ENCODE peak calls at places on chromosomes 16 and 17, in five cellular contexts. X is A549, Z is ovary, I is SK-N-SH, M is HepG2. V is an unnamed sample.
A peak's percentile ranks its signal among the peaks of the same experiment; 100 is the strongest.

GRCh38 chr17:78399693-78400144 is 21.3 kb downstream of the PGS1 start:
- DNase-seq in X (no peak), Z (no peak), I (no peak), M (peak; percentile 91), V (no peak)

GRCh38 chr16:84138824-84139627 is 6.0 kb downstream of the HSDL1 start:
- DNase-seq in X (no peak), Z (no peak), I (no peak), M (peak; percentile 97), V (peak; percentile 37)

GRCh38 chr17:9948967-9949366 is 43.9 kb upstream of the RCVRN start:
- DNase-seq in X (no peak), Z (no peak), I (no peak), M (no peak), V (no peak)

GRCh38 chr17:12995106-12995895 is 22.5 kb downstream of the ELAC2 start:
- DNase-seq in X (no peak), Z (no peak), I (no peak), M (no peak), V (no peak)

GRCh38 chr16:3769013-3769412 is 51.7 kb upstream of the TRAP1 start:
- DNase-seq in X (no peak), Z (no peak), I (no peak), M (no peak), V (no peak)

GRCh38 chr17:66301864-66302741 is at the start of gene PRKCA:
- DNase-seq in X (peak; percentile 73), Z (peak; percentile 82), I (peak; percentile 96), M (peak; percentile 54), V (peak; percentile 81)

GRCh38 chr17:73090396-73091202 is 1.9 kb downstream of the SLC39A11 start:
- DNase-seq in X (no peak), Z (no peak), I (no peak), M (peak; percentile 94), V (no peak)

GRCh38 chr17:2551493-2551892 is 39.8 kb upstream of the METTL16 start:
- DNase-seq in X (no peak), Z (no peak), I (no peak), M (no peak), V (no peak)

GRCh38 chr16:74309789-74310781 is 13.5 kb downstream of the PSMD7 start:
- DNase-seq in X (peak; percentile 57), Z (no peak), I (peak; percentile 66), M (peak; percentile 62), V (no peak)

GRCh38 chr16:2385441-2385840 is 43.8 kb upstream of the CCNF start:
- DNase-seq in X (no peak), Z (no peak), I (no peak), M (no peak), V (no peak)

GRCh38 chr16:67718668-67719047 is 458 bp downstream of the GFOD2 start:
- DNase-seq in X (no peak), Z (no peak), I (no peak), M (no peak), V (no peak)

GRCh38 chr16:11392041-11392581 is 46.9 kb downstream of the RMI2 start:
- DNase-seq in X (no peak), Z (no peak), I (peak; percentile 53), M (no peak), V (no peak)
- H3K27ac ChIP-seq in X (no peak overlapping the region), Z (no peak overlapping the region), I (no peak overlapping the region), M (no peak overlapping the region), V (no peak overlapping the region)

DNA sequence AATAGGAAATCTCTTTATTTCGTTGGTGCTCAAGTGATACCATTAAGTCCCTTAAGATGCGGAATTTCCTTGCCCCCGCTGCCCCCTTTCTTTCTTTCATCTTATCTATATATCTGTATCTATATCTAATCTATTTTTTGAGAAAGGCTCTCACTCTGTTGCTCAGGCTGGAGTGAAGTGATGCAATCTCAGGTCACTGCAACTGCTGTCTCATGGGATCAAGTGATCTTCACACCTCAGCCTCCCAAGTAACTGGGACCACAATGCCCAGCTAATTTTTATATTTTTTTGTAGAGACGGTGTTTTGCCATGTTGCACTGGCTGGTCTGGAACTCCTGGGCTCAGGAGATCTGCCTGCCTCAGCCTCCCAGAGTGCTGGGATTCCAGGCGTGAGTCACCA is 693.5 kb downstream of the WWOX start:
- DNase-seq in X (no peak), Z (no peak), I (no peak), M (no peak), V (no peak)
- H3K9me3 ChIP-seq in X (no peaks in the 10 kb centered on the region), Z (no peaks in the 10 kb centered on the region), I (peaks cover 3% of the 10 kb centered on the region), M (no peaks in the 10 kb centered on the region), V (no peaks in the 10 kb centered on the region)

GRCh38 chr16:86137359-86137758 is 238.4 kb downstream of the IRF8 start:
- DNase-seq in X (no peak), Z (no peak), I (no peak), M (no peak), V (no peak)
- TF ChIP-seq EP300 in X (no peak), Z (no peak), I (no peak), M (no peak), V (no peak)

GRCh38 chr17:57722704-57723043 is 22.4 kb downstream of the CCDC182 start:
- DNase-seq in X (no peak), Z (no peak), I (no peak), M (no peak), V (no peak)

GRCh38 chr17:57726213-57726612 is 18.9 kb downstream of the CCDC182 start:
- DNase-seq in X (no peak), Z (no peak), I (no peak), M (no peak), V (no peak)

GRCh38 chr17:57723427-57724037 is 21.6 kb downstream of the CCDC182 start:
- DNase-seq in X (no peak), Z (no peak), I (no peak), M (no peak), V (no peak)

GRCh38 chr17:57724729-57725125 is 20.4 kb downstream of the CCDC182 start:
- DNase-seq in X (no peak), Z (no peak), I (no peak), M (no peak), V (no peak)

DNA sequence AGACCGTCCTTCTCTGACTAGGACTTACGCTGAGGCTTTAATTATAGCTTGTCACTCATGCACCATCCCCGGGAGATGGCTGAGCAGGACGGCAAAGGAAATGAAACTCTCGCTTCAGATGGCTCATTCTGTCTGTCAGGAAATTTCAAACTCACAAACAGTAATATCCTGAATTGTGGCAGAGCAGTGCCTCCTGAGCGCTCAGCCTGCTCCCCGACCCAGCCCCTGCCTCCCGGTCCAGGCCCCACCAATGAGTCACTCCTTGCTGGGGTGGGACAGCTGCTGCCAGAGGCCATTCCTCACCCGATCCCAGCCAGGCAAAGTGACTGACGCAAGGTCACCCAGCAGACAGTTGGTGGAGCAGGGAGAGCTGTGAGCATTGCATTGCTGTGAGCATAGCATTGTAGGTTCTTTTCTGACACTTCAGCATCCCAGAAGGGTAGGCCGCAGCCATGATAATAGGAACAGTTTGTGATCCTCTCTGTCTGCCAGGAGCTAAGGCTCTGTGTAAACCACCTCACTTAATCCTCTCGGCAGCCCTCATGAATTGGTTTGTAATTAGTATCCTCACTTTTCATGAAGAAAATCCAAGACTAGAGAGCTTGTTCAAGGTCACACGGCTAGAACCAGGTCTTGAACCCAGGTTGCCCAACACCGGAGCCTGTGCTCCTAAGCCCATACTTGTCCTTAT is 20.9 kb downstream of the CCDC182 start:
- DNase-seq in X (no peak), Z (no peak), I (no peak), M (no peak), V (no peak)
- H3K27ac ChIP-seq in X (no peak overlapping the region), Z (no peak overlapping the region), I (no peak overlapping the region), M (no peak overlapping the region), V (no peak overlapping the region)

GRCh38 chr17:27157898-27158297 is 136.0 kb upstream of the WSB1 start:
- DNase-seq in X (no peak), Z (no peak), I (no peak), M (no peak), V (no peak)

GRCh38 chr17:27155866-27156265 is 138.0 kb upstream of the WSB1 start:
- DNase-seq in X (no peak), Z (no peak), I (no peak), M (no peak), V (no peak)

GRCh38 chr17:27157297-27157696 is 136.6 kb upstream of the WSB1 start:
- DNase-seq in X (no peak), Z (no peak), I (no peak), M (no peak), V (no peak)

GRCh38 chr17:27153005-27153404 is 140.9 kb upstream of the WSB1 start:
- DNase-seq in X (no peak), Z (no peak), I (no peak), M (no peak), V (no peak)

GRCh38 chr17:27158390-27158789 is 135.5 kb upstream of the WSB1 start:
- DNase-seq in X (no peak), Z (no peak), I (no peak), M (no peak), V (no peak)
- H3K9me3 ChIP-seq in X (no peaks in the 10 kb centered on the region), Z (no peaks in the 10 kb centered on the region), I (no peaks in the 10 kb centered on the region), M (no peaks in the 10 kb centered on the region), V (no peaks in the 10 kb centered on the region)

GRCh38 chr16:19119564-19119963 is 5.8 kb downstream of the ITPRIPL2 start:
- DNase-seq in X (no peak), Z (no peak), I (no peak), M (no peak), V (no peak)
- TF ChIP-seq EP300 in X (no peak), Z (no peak), I (no peak), M (no peak), V (no peak)